ENCODE peak calls at places on chromosomes 11 and 22, in five cellular contexts. U, H, W, M and P are unnamed samples.

GRCh38 chr22:30582788-30583575 is 8.5 kb upstream of the GAL3ST1 start:
- DNase-seq in U (no peak), H (no peak), W (no peak), M (no peak), P (no peak)

GRCh38 chr11:31246451-31247165 is 122.9 kb downstream of the DCDC1 start:
- DNase-seq in U (no peak), H (no peak), W (no peak), M (no peak), P (no peak)

GRCh38 chr11:353315-353857 is 15.9 kb upstream of the B4GALNT4 start:
- DNase-seq in U (peak; percentile 91), H (peak; percentile 50), W (no peak), M (peak; percentile 95), P (no peak)

GRCh38 chr22:45009881-45010531 is at the start of gene PHF21B:
- DNase-seq in U (no peak), H (no peak), W (peak; percentile 21), M (peak; percentile 86), P (peak; percentile 56)

GRCh38 chr11:69546735-69547370 is 65.4 kb downstream of the LINC01488 start:
- DNase-seq in U (no peak), H (no peak), W (no peak), M (no peak), P (no peak)

GRCh38 chr11:64536396-64536935 is 54.6 kb upstream of the SLC22A12 start:
- DNase-seq in U (no peak), H (no peak), W (no peak), M (peak; percentile 46), P (no peak)

GRCh38 chr11:67698247-67698646 is 23.8 kb upstream of the ALDH3B2 start:
- DNase-seq in U (no peak), H (no peak), W (no peak), M (no peak), P (no peak)

GRCh38 chr22:29663230-29663826 is 56.5 kb upstream of the CABP7 start:
- DNase-seq in U (no peak), H (no peak), W (no peak), M (no peak), P (no peak)

GRCh38 chr22:44497218-44497903 is 672 bp downstream of the RTL6 start:
- DNase-seq in U (no peak), H (no peak), W (peak; percentile 46), M (peak; percentile 81), P (no peak)

GRCh38 chr11:113176561-113176960 is 137.8 kb upstream of the TTC12 start:
- DNase-seq in U (peak; percentile 79), H (no peak), W (no peak), M (no peak), P (no peak)

GRCh38 chr11:111515591-111515990 is 1.0 kb downstream of the HOATZ start:
- DNase-seq in U (no peak), H (no peak), W (no peak), M (no peak), P (no peak)

GRCh38 chr11:111510311-111510710 is 1.9 kb downstream of the BTG4 start:
- DNase-seq in U (no peak), H (no peak), W (no peak), M (no peak), P (no peak)

GRCh38 chr11:111513240-111513605 is 1.0 kb upstream of the BTG4 start:
- DNase-seq in U (no peak), H (no peak), W (no peak), M (no peak), P (no peak)

GRCh38 chr11:111512296-111513239 is at the start of gene BTG4:
- DNase-seq in U (no peak), H (no peak), W (no peak), M (peak; percentile 73), P (no peak)

DNA sequence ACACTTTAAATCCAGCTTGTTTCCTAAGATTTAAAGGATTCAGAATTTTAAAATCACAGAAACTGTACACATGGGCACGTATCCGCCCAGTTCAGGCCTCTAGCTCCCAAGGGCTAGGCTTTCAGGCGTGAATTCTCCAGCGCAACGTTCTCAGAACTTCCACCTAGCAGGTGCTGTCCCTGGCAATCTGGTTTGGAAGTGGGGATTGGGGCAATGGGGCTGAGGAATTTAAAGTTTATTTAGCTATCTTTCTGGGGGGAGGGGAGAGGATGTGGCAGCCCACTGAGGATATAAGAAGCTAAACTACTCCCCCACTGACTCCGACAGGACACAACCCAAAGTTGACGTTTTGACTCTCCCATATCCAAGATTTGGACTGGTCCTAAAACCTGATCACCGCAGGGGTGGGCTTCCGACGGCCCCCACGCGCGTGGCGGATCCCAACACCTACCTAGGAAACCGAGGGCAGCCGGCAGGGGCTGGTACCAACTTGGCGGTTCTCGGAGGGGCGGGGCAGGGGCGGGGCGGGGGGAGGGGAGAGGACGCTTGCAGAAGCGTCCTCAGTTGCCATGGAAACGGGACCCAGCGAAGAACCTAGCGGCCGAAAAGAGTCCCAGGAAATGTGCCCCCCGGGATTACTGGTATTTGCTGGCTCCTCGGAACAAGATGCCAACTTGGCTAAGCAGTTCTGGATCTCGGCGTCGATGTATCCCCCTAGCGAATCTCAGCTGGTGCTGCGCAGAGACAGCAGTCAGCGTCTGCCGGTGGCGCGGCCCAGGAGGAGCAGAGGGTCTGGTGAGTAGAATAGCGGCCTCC is at the start of gene HOATZ:
- DNase-seq in U (no peak), H (no peak), W (no peak), M (no peak), P (no peak)
- TF ChIP-seq CTCF in U (no peak), H (peak; percentile 20), W (no peak), M (no peak), P (no peak)

GRCh38 chr22:42459273-42460040 is 27.3 kb upstream of the NFAM1 start:
- DNase-seq in U (no peak), H (no peak), W (no peak), M (peak; percentile 29), P (no peak)

GRCh38 chr22:42461511-42461910 is 29.3 kb upstream of the NFAM1 start:
- DNase-seq in U (no peak), H (no peak), W (no peak), M (peak; percentile 21), P (no peak)

GRCh38 chr22:42462016-42462415 is 29.8 kb upstream of the NFAM1 start:
- DNase-seq in U (no peak), H (no peak), W (no peak), M (peak; percentile 3), P (no peak)
- TF ChIP-seq CTCF in U (no peak), H (no peak), W (no peak), M (no peak), P (no peak)

GRCh38 chr11:95585752-95586077 is 203.9 kb downstream of the FAM76B start:
- DNase-seq in U (no peak), H (no peak), W (no peak), M (no peak), P (no peak)
- TF ChIP-seq CTCF in U (no peak), H (no peak), W (no peak), M (no peak), P (no peak)

GRCh38 chr11:128040603-128041002 is 546.8 kb downstream of the ETS1 start:
- DNase-seq in U (no peak), H (no peak), W (no peak), M (no peak), P (no peak)

GRCh38 chr11:128036006-128036405 is 551.4 kb downstream of the ETS1 start:
- DNase-seq in U (no peak), H (no peak), W (no peak), M (no peak), P (no peak)

GRCh38 chr11:128036556-128037093 is 550.7 kb downstream of the ETS1 start:
- DNase-seq in U (no peak), H (no peak), W (no peak), M (no peak), P (no peak)

GRCh38 chr11:128042290-128042751 is 545.0 kb downstream of the ETS1 start:
- DNase-seq in U (no peak), H (no peak), W (no peak), M (no peak), P (no peak)

GRCh38 chr11:128039140-128040021 is 548.0 kb downstream of the ETS1 start:
- DNase-seq in U (peak; percentile 91), H (peak; percentile 57), W (peak; percentile 45), M (peak; percentile 78), P (no peak)
- TF ChIP-seq CTCF in U (peak; percentile 12), H (no peak), W (no peak), M (no peak), P (no peak)

GRCh38 chr11:118569670-118570069 is 2.5 kb upstream of the ARCN1 start:
- DNase-seq in U (no peak), H (no peak), W (no peak), M (no peak), P (no peak)

GRCh38 chr11:118574636-118575035 is 2.4 kb downstream of the ARCN1 start:
- DNase-seq in U (no peak), H (no peak), W (no peak), M (no peak), P (no peak)

GRCh38 chr11:118570787-118571186 is 1.4 kb upstream of the ARCN1 start:
- DNase-seq in U (no peak), H (no peak), W (no peak), M (no peak), P (no peak)

GRCh38 chr11:118572075-118572913 is at the start of gene ARCN1:
- DNase-seq in U (peak; percentile 38), H (no peak), W (peak; percentile 56), M (peak; percentile 93), P (peak; percentile 80)

DNA sequence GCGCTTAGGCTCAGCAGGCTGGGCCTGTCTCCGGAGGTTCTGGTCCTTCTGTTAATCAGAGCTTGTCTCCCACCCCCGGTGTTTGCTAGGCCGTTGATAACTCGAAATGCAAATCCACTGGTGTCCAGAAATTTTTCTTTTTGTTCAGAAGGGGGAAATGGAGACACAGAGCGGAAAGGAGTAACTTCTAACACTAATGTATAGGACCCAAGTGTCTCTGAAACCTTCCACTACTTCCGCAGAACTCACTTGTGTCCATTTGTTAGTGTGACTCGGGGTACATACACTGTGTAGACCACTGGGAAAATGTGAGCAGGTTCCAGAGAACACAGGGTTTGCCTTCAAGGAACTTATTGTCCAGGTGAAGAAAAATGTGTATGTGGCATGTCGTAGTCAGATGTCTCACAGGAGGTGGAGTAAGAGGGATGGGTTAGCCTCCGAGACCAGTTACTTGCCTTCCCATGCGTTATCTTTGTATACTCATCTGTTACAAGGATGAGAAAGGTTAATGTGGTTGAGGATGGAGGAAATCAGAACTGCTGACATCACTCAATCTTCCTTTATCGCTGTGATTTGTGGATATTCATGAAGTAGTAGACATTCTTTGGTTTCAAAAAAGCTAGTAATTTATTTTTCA is 823 bp downstream of the ARCN1 start:
- DNase-seq in U (no peak), H (no peak), W (no peak), M (no peak), P (no peak)
- TF ChIP-seq CTCF in U (no peak), H (no peak), W (no peak), M (no peak), P (no peak)

DNA sequence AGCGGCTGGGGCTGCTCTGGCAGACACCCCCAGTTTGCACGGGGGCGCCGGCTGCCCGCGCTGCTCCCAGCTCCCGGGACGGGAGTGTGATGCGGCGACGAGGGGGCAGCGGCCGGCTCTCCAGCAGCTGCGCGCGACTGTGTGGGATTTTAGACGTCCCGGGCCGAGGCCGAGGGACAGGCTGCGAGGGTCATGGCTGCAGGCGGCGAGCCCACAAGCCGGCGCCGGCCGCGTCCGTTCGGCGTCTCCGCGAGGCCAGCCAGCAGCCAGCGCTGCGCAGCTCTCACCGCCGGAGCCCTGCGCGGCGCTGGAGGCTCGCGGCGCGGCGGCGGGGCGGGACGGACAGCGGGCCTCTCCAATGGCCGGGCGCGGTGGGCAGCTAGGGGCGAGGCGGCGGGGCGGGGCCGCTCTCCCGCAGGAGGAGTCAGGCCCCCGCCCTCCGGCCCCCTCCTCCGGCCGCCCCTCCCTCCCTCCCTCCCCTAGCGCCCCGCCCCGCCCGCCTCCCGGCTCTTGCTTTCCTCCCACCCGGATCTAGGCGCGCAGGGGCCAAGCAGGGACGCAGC is at the start of gene FZD4:
- DNase-seq in U (peak; percentile 72), H (no peak), W (peak; percentile 91), M (peak; percentile 97), P (peak; percentile 72)
- TF ChIP-seq CTCF in U (no peak), H (no peak), W (no peak), M (no peak), P (no peak)